ENCODE peak calls at places on chromosomes 12 and 14, in nine cellular contexts. B, K, J, L, S, T, C, F and W are unnamed samples. For H3K4me1, the result is how much of the 10 kb centered on the place peaks cover.

GRCh38 chr12:67705394-67706370 is 57.1 kb downstream of the DYRK2 start:
- DNase-seq in T (no peak), B (peak), F (peak), S (peak), K (peak), C (peak), L (peak), J (no peak), W (peak)

GRCh38 chr14:49622022-49622607 is 1.5 kb downstream of the MGAT2 start:
- DNase-seq in B (no peak), L (peak), F (no peak), S (no peak), K (no peak), T (no peak), J (no peak), C (no peak), W (peak)

GRCh38 chr12:131209082-131210070 is 255.7 kb downstream of the ADGRD1 start:
- DNase-seq in J (peak), T (no peak), L (no peak), S (no peak), B (no peak), K (no peak), C (no peak), F (no peak), W (no peak)

GRCh38 chr12:9867531-9867930 is 1.6 kb downstream of the CLEC2B start:
- DNase-seq in F (no peak), S (no peak), T (no peak), K (no peak), C (no peak), J (no peak), L (peak), B (peak), W (no peak)

GRCh38 chr14:39015360-39015961 is 87.6 kb downstream of the SEC23A start:
- DNase-seq in J (no peak), L (peak), C (peak), T (no peak), K (peak), F (peak), B (peak), S (peak), W (peak)

GRCh38 chr14:68791078-68791983 is 1.5 kb downstream of the ZFP36L1 start:
- DNase-seq in K (no peak), S (peak), L (peak), F (peak), T (no peak), C (peak), B (peak), J (no peak), W (no peak)

GRCh38 chr12:46342562-46343033 is 30.0 kb downstream of the SLC38A2 start:
- DNase-seq in S (peak), L (peak), C (peak), J (no peak), T (peak), K (peak), B (peak), F (peak), W (no peak)

GRCh38 chr12:45696049-45696448 is 33.5 kb upstream of the ARID2 start:
- DNase-seq in S (no peak), K (no peak), F (no peak), T (no peak), J (no peak), C (no peak), B (no peak), L (no peak), W (no peak)

GRCh38 chr14:85528882-85529585 is 910 bp upstream of the FLRT2 start:
- DNase-seq in J (no peak), T (no peak), L (peak), B (peak), K (no peak), C (peak), F (peak), S (peak), W (peak)

GRCh38 chr14:85527458-85527857 is 2.5 kb upstream of the FLRT2 start:
- DNase-seq in T (no peak), K (no peak), F (no peak), B (peak), L (peak), J (no peak), S (no peak), C (peak), W (peak)

GRCh38 chr14:85529803-85530574 is at the start of gene FLRT2:
- DNase-seq in F (peak), T (no peak), B (peak), S (peak), C (peak), K (peak), L (peak), J (peak), W (peak)

GRCh38 chr14:85527006-85527405 is 2.9 kb upstream of the FLRT2 start:
- DNase-seq in C (peak), B (peak), S (peak), T (no peak), L (peak), K (no peak), F (peak), J (no peak), W (peak)

GRCh38 chr14:85528080-85528881 is 1.7 kb upstream of the FLRT2 start:
- DNase-seq in J (no peak), F (peak), S (peak), L (peak), C (peak), B (peak), K (peak), T (no peak), W (peak)
- H3K4me1 ChIP-seq in J (under half), F (under half), S (under half), L (under half), C (under half), B (under half), K (under half), T (under half), W (under half)

GRCh38 chr14:104744484-104744883 is 8.5 kb upstream of the SIVA1 start:
- DNase-seq in J (no peak), S (no peak), C (no peak), B (no peak), T (no peak), K (no peak), L (no peak), F (no peak), W (no peak)
- H3K4me1 ChIP-seq in J (under half), S (under half), C (under half), B (under half), T (under half), K (under half), L (under half), F (under half), W (under half)

GRCh38 chr14:93008381-93008780 is 85.4 kb downstream of the CHGA start:
- DNase-seq in F (no peak), C (peak), T (no peak), L (peak), B (peak), S (no peak), J (no peak), K (no peak), W (no peak)
- H3K4me1 ChIP-seq in F (under half), C (half or more), T (under half), L (under half), B (under half), S (under half), J (half or more), K (half or more), W (half or more)

DNA sequence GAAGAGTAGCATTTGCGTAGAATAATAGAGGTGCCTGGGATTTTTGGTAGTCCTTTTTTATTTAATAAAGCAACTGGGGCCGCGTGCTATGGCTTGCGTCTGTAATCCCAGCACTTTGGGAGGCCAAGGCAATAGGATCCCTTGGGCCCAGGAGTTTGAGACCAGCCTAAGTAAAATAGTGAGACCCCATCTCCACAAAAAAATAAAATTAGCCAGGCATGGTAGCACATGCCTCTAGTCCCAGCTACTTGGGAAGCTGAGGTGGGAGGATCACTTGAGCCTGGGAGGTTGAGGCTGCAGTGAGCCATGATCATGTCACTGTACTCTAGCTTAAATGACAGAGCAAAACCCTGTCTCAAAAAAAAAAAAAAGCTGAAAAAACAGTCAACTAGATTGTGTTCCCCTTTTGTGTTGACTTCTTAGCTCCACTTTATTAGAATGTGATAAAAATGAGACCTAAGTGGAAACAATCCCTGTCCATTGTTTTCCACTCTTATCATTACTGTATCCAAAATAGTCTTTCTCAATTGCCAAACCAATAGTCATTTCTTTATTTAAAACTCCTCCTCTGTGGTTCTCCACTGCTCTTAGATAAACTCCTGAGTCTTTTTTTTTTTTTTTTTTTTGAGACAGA is 7.4 kb downstream of the PRKCH start:
- DNase-seq in J (no peak), L (no peak), F (no peak), C (no peak), K (no peak), T (no peak), S (no peak), B (no peak), W (no peak)
- H3K4me1 ChIP-seq in J (under half), L (under half), F (under half), C (under half), K (under half), T (under half), S (under half), B (under half), W (under half)

GRCh38 chr12:24226745-24227350 is 277.4 kb upstream of the SOX5 start:
- DNase-seq in F (peak), B (peak), L (peak), J (no peak), C (peak), T (peak), S (peak), K (no peak), W (peak)
- H3K4me1 ChIP-seq in F (under half), B (under half), L (under half), J (under half), C (half or more), T (under half), S (under half), K (under half), W (under half)

GRCh38 chr12:52151153-52151858 is 40.5 kb downstream of the KRT80 start:
- DNase-seq in F (no peak), S (peak), K (no peak), T (no peak), J (no peak), B (no peak), C (no peak), L (no peak), W (no peak)
- H3K4me1 ChIP-seq in F (half or more), S (half or more), K (under half), T (half or more), J (half or more), B (under half), C (under half), L (under half), W (half or more)

GRCh38 chr14:95536036-95536577 is 1.3 kb downstream of the GLRX5 start:
- DNase-seq in L (no peak), C (no peak), J (no peak), S (no peak), K (no peak), B (no peak), T (no peak), F (no peak), W (no peak)
- H3K4me1 ChIP-seq in L (under half), C (half or more), J (under half), S (under half), K (half or more), B (under half), T (under half), F (under half), W (under half)

DNA sequence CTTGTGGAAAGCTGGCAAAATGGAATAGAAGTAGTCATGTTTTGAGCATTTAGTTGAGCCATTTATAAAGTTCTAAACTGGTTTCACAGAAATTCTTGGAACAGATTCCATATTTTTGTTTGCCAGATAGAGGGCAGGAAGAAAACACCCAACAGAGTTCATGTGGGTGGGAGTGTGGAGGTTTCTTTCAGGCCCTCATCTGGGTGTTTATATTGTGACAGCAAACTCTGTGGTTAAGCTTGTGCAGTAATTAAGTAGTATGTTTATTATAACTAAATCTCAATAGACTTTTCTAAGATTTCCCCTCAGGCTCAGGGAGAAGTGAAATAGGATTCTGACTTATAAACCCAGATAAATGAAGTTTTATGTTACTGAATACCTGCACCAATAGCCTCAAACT is 57.4 kb downstream of the SPPL3 start:
- DNase-seq in T (no peak), B (no peak), F (no peak), S (no peak), C (peak), K (no peak), L (peak), J (no peak), W (no peak)
- H3K4me1 ChIP-seq in T (under half), B (under half), F (under half), S (under half), C (under half), K (under half), L (under half), J (under half), W (under half)

DNA sequence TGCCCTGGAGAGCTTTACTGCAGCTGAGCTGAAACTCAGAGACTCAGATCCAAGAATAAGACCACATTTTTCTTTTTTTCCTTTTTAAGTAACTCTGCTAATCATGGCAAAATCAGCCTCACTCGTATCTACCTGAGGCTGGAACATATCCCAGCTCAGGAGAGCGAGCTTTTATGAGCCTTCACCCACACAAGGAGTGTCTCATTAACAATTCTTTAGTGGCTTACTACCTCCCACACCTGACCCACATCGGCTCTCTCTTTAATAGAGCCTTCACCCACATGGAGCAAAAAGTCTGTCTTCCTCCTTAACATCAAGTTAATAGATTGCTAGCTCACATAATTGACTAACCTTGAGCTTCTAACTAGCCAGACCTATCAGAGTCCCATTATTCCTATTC is 18.3 kb upstream of the CERS5 start:
- DNase-seq in S (no peak), J (no peak), B (no peak), F (no peak), K (no peak), C (no peak), L (peak), T (no peak), W (no peak)
- H3K4me1 ChIP-seq in S (under half), J (under half), B (under half), F (under half), K (under half), C (half or more), L (half or more), T (under half), W (under half)

GRCh38 chr14:102983496-102983895 is 61.0 kb downstream of the AMN start:
- DNase-seq in S (no peak), C (no peak), J (no peak), B (no peak), K (no peak), F (no peak), L (no peak), T (no peak), W (no peak)
- H3K4me1 ChIP-seq in S (under half), C (under half), J (under half), B (under half), K (under half), F (under half), L (under half), T (under half), W (under half)